ENCODE peak calls at places on chromosomes 2 and 18, in ten cellular contexts. I is left kidney, G is mucosa of descending colon, S is HT-29, L is iris pigment epithelial cell, N is bronchial epithelial cell, J is right cardiac atrium, T is hepatic stellate cell, B is ELR, P is transverse colon. Q is an unnamed sample.

GRCh38 chr2:38237311-38237710 is 139.8 kb downstream of the ATL2 start:
- DNase-seq in I (no peak), G (no peak), S (no peak), L (no peak), N (no peak), J (no peak), T (no peak), B (no peak), P (no peak), Q (no peak)

GRCh38 chr2:218145124-218145523 is 19.3 kb downstream of the CXCR2 start:
- DNase-seq in I (no peak), G (no peak), S (no peak), L (peak), N (no peak), J (no peak), T (no peak), B (no peak), P (peak), Q (no peak)

GRCh38 chr2:172558372-172558771 is 2.5 kb downstream of the PDK1 start:
- DNase-seq in I (peak), G (no peak), S (no peak), L (no peak), N (no peak), J (no peak), T (no peak), B (no peak), P (no peak), Q (no peak)

GRCh38 chr18:24027156-24027555 is 12.6 kb downstream of the TTC39C start:
- DNase-seq in I (no peak), G (no peak), S (no peak), L (peak), N (peak), J (peak), T (no peak), B (peak), P (peak), Q (peak)

GRCh38 chr2:169363570-169364150 is 1.3 kb upstream of the LRP2 start:
- DNase-seq in I (peak), G (peak), S (no peak), L (no peak), N (peak), J (peak), T (no peak), B (no peak), P (peak), Q (peak)

GRCh38 chr2:211390506-211390905 is 834.1 kb downstream of the CPS1 start:
- DNase-seq in I (no peak), G (no peak), S (no peak), L (no peak), N (no peak), J (no peak), T (no peak), B (no peak), P (no peak), Q (no peak)

GRCh38 chr2:193518061-193518817 is 1323.5 kb upstream of the TMEFF2 start:
- DNase-seq in I (no peak), G (no peak), S (no peak), L (peak), N (peak), J (no peak), T (no peak), B (peak), P (no peak), Q (peak)

GRCh38 chr2:74760875-74761630 is 72.9 kb upstream of the HK2 start:
- DNase-seq in I (no peak), G (no peak), S (no peak), L (no peak), N (no peak), J (no peak), T (no peak), B (no peak), P (no peak), Q (no peak)

GRCh38 chr2:240462704-240463273 is 27.3 kb downstream of the GPC1 start:
- DNase-seq in I (no peak), G (no peak), S (no peak), L (no peak), N (no peak), J (peak), T (no peak), B (no peak), P (peak), Q (peak)

GRCh38 chr2:63425079-63425416 is 163.2 kb downstream of the WDPCP start:
- DNase-seq in I (no peak), G (no peak), S (no peak), L (no peak), N (no peak), J (no peak), T (no peak), B (no peak), P (no peak), Q (no peak)

GRCh38 chr2:69464575-69464974 is 27.3 kb upstream of the NFU1 start:
- DNase-seq in I (peak), G (no peak), S (no peak), L (peak), N (peak), J (no peak), T (peak), B (peak), P (no peak), Q (no peak)

GRCh38 chr2:201402651-201403573 is 45.8 kb upstream of the FLACC1 start:
- DNase-seq in I (no peak), G (no peak), S (no peak), L (peak), N (no peak), J (no peak), T (no peak), B (no peak), P (no peak), Q (no peak)

GRCh38 chr2:28341208-28341891 is 51.3 kb upstream of the FOSL2 start:
- DNase-seq in I (no peak), G (peak), S (no peak), L (no peak), N (no peak), J (no peak), T (no peak), B (no peak), P (no peak), Q (peak)

GRCh38 chr2:60518567-60518966 is 34.9 kb downstream of the BCL11A start:
- DNase-seq in I (no peak), G (no peak), S (no peak), L (no peak), N (no peak), J (no peak), T (no peak), B (no peak), P (no peak), Q (no peak)

GRCh38 chr2:164655336-164655735 is 34.1 kb upstream of the GRB14 start:
- DNase-seq in I (no peak), G (no peak), S (no peak), L (peak), N (peak), J (no peak), T (no peak), B (peak), P (no peak), Q (no peak)

GRCh38 chr2:208320686-208321085 is 54.6 kb downstream of the PIKFYVE start:
- DNase-seq in I (no peak), G (no peak), S (no peak), L (peak), N (no peak), J (peak), T (peak), B (no peak), P (no peak), Q (no peak)

Q was measured in osteoblast.